ENCODE peak calls at places on chromosomes 5 and 9, in five cellular contexts. One of them, this sample, is unnamed.

GRCh38 chr9:76564300-76564699 is 105.3 kb downstream of the GCNT1 start:
- DNase-seq in non-pigmented ciliary epithelial cell: no peak
- DNase-seq in GM12865: no peak
- DNase-seq in ELR: peak
- DNase-seq in HAP-1: no peak
- DNase-seq in this sample: no peak

GRCh38 chr5:602466-603035 is 9.6 kb upstream of the CEP72 start:
- DNase-seq in ELR: no peak
- DNase-seq in non-pigmented ciliary epithelial cell: no peak
- DNase-seq in GM12865: no peak
- DNase-seq in HAP-1: no peak
- DNase-seq in this sample: no peak

GRCh38 chr5:144336191-144336590 is 165.5 kb downstream of the KCTD16 start:
- DNase-seq in GM12865: no peak
- DNase-seq in ELR: no peak
- DNase-seq in HAP-1: no peak
- DNase-seq in non-pigmented ciliary epithelial cell: no peak
- DNase-seq in this sample: no peak

GRCh38 chr5:143405063-143405746 is 1.7 kb upstream of the NR3C1 start:
- DNase-seq in GM12865: peak
- DNase-seq in HAP-1: no peak
- DNase-seq in ELR: peak
- DNase-seq in non-pigmented ciliary epithelial cell: no peak
- DNase-seq in this sample: peak

GRCh38 chr5:149931992-149932436 is 12.6 kb downstream of the PDE6A start:
- DNase-seq in ELR: no peak
- DNase-seq in GM12865: no peak
- DNase-seq in HAP-1: no peak
- DNase-seq in non-pigmented ciliary epithelial cell: no peak
- DNase-seq in this sample: no peak

GRCh38 chr5:132704875-132705274 is 31.1 kb downstream of the IL4 start:
- DNase-seq in non-pigmented ciliary epithelial cell: peak
- DNase-seq in ELR: peak
- DNase-seq in HAP-1: no peak
- DNase-seq in GM12865: no peak
- DNase-seq in this sample: no peak

GRCh38 chr5:33891731-33892418 is at the start of gene ADAMTS12:
- DNase-seq in ELR: peak
- DNase-seq in HAP-1: peak
- DNase-seq in GM12865: peak
- DNase-seq in non-pigmented ciliary epithelial cell: peak
- DNase-seq in this sample: peak

GRCh38 chr5:124888050-124888506 is 141.6 kb upstream of the ZNF608 start:
- DNase-seq in ELR: no peak
- DNase-seq in GM12865: no peak
- DNase-seq in HAP-1: no peak
- DNase-seq in non-pigmented ciliary epithelial cell: no peak
- DNase-seq in this sample: no peak

GRCh38 chr9:133682961-133683493 is 46.9 kb downstream of the DBH start:
- DNase-seq in HAP-1: no peak
- DNase-seq in ELR: no peak
- DNase-seq in non-pigmented ciliary epithelial cell: no peak
- DNase-seq in GM12865: no peak
- DNase-seq in this sample: no peak

GRCh38 chr5:116442095-116442534 is 132.5 kb downstream of the SEMA6A start:
- DNase-seq in GM12865: no peak
- DNase-seq in HAP-1: no peak
- DNase-seq in non-pigmented ciliary epithelial cell: no peak
- DNase-seq in ELR: peak
- DNase-seq in this sample: no peak

GRCh38 chr5:63963080-63963735 is 963 bp upstream of the HTR1A start:
- DNase-seq in HAP-1: peak
- DNase-seq in ELR: peak
- DNase-seq in GM12865: peak
- DNase-seq in non-pigmented ciliary epithelial cell: peak
- DNase-seq in this sample: peak

GRCh38 chr9:84928419-84928818 is 258.9 kb downstream of the NTRK2 start:
- DNase-seq in HAP-1: no peak
- DNase-seq in GM12865: no peak
- DNase-seq in ELR: no peak
- DNase-seq in non-pigmented ciliary epithelial cell: no peak
- DNase-seq in this sample: no peak

GRCh38 chr5:177447066-177447610 is 524 bp downstream of the PRR7 start:
- DNase-seq in non-pigmented ciliary epithelial cell: no peak
- DNase-seq in ELR: peak
- DNase-seq in GM12865: peak
- DNase-seq in HAP-1: peak
- DNase-seq in this sample: no peak

GRCh38 chr5:57802131-57802530 is 319.5 kb upstream of the ACTBL2 start:
- DNase-seq in non-pigmented ciliary epithelial cell: no peak
- DNase-seq in HAP-1: no peak
- DNase-seq in GM12865: no peak
- DNase-seq in ELR: no peak
- DNase-seq in this sample: no peak

GRCh38 chr5:154236459-154237375 is 46.2 kb downstream of the GALNT10 start:
- DNase-seq in ELR: peak
- DNase-seq in HAP-1: no peak
- DNase-seq in non-pigmented ciliary epithelial cell: no peak
- DNase-seq in GM12865: peak
- DNase-seq in this sample: no peak

GRCh38 chr5:177491429-177491945 is 5.9 kb downstream of the PDLIM7 start:
- DNase-seq in non-pigmented ciliary epithelial cell: no peak
- DNase-seq in GM12865: peak
- DNase-seq in ELR: peak
- DNase-seq in HAP-1: no peak
- DNase-seq in this sample: no peak